ENCODE peak calls at places on chromosomes 7 and 10, in four cellular contexts. Y, W, M and L are unnamed samples.
A peak's percentile ranks its signal among the peaks of the same experiment; 100 is the strongest.

GRCh38 chr10:116385994-116386809 is 41.4 kb upstream of the PNLIPRP3 start:
- DNase-seq in Y (peak; percentile 36), W (no peak), M (no peak), L (no peak)

GRCh38 chr7:102892631-102893278 is 20.0 kb upstream of the LRRC17 start:
- DNase-seq in M (no peak), Y (no peak), W (no peak), L (no peak)

GRCh38 chr7:36348256-36348655 is 41.4 kb upstream of the ANLN start:
- DNase-seq in W (no peak), M (no peak), Y (no peak), L (no peak)

GRCh38 chr7:159098424-159098786 is 46.3 kb downstream of the VIPR2 start:
- DNase-seq in W (peak; percentile 6), Y (no peak), M (no peak), L (no peak)

GRCh38 chr10:93071674-93072224 is 1.9 kb upstream of the CYP26A1 start:
- DNase-seq in M (no peak), Y (no peak), W (no peak), L (no peak)

GRCh38 chr7:74387606-74388005 is 66.1 kb upstream of the GTF2IRD1 start:
- DNase-seq in W (no peak), Y (no peak), M (no peak), L (no peak)

GRCh38 chr7:87220734-87221215 is 1.2 kb upstream of the TMEM243 start:
- DNase-seq in Y (no peak), M (peak; percentile 18), W (peak; percentile 9), L (no peak)

GRCh38 chr7:483656-484364 is 35.8 kb downstream of the PDGFA start:
- DNase-seq in M (no peak), Y (no peak), W (no peak), L (no peak)

GRCh38 chr7:158802535-158803199 is 26.6 kb downstream of the ESYT2 start:
- DNase-seq in M (no peak), W (no peak), Y (no peak), L (no peak)

GRCh38 chr7:11373546-11374142 is 400.0 kb downstream of the PHF14 start:
- DNase-seq in M (no peak), W (no peak), Y (no peak), L (no peak)

GRCh38 chr7:87016606-87017005 is 42.8 kb downstream of the ELAPOR2 start:
- DNase-seq in Y (no peak), W (no peak), M (no peak), L (no peak)

GRCh38 chr10:44935961-44936285 is 23.7 kb upstream of the RASSF4 start:
- DNase-seq in W (no peak), M (no peak), Y (no peak), L (no peak)

GRCh38 chr7:106450716-106451115 is 165.9 kb upstream of the NAMPT start:
- DNase-seq in M (no peak), W (no peak), Y (no peak), L (no peak)

GRCh38 chr10:114347791-114348190 is 56.5 kb downstream of the AFAP1L2 start:
- DNase-seq in M (no peak), W (no peak), Y (no peak), L (no peak)

GRCh38 chr7:141558544-141559183 is 7.5 kb downstream of the AGK start:
- DNase-seq in W (no peak), M (no peak), Y (no peak), L (no peak)

GRCh38 chr7:2930310-2931033 is 86.4 kb upstream of the GNA12 start:
- DNase-seq in M (no peak), W (no peak), Y (no peak), L (no peak)

GRCh38 chr7:99469381-99470065 is 3.2 kb upstream of the ZNF789 start:
- DNase-seq in M (no peak), W (no peak), Y (no peak), L (no peak)

GRCh38 chr10:62052276-62052675 is 150.8 kb downstream of the ARID5B start:
- DNase-seq in Y (no peak), M (no peak), W (no peak), L (peak; percentile 89)

GRCh38 chr10:31129261-31129660 is 97.6 kb upstream of the ZNF438 start:
- DNase-seq in W (peak; percentile 64), Y (no peak), M (peak; percentile 61), L (no peak)

GRCh38 chr10:44865289-44865671 is 45.9 kb upstream of the TMEM72 start:
- DNase-seq in M (no peak), W (peak; percentile 44), Y (no peak), L (peak; percentile 51)

GRCh38 chr10:95789928-95790327 is 34.0 kb downstream of the ENTPD1 start:
- DNase-seq in M (no peak), Y (no peak), W (no peak), L (no peak)

GRCh38 chr10:130587718-130588117 is 451.5 kb downstream of the GLRX3 start:
- DNase-seq in W (no peak), M (no peak), Y (no peak), L (no peak)
- H3K4me3 ChIP-seq in W (no peak overlapping the region), M (no peak overlapping the region), Y (no peak overlapping the region), L (no peak overlapping the region)

GRCh38 chr10:1061930-1062769 is 6.0 kb downstream of the WDR37 start:
- DNase-seq in M (no peak), W (no peak), Y (no peak), L (no peak)
- H3K4me1 ChIP-seq in M (peaks cover 3% of the 10 kb centered on the region), W (peaks cover 48% of the 10 kb centered on the region), Y (peaks cover 2% of the 10 kb centered on the region), L (peaks cover 35% of the 10 kb centered on the region)

GRCh38 chr7:94394058-94394398 is 667 bp upstream of the COL1A2 start:
- DNase-seq in M (peak; percentile 62), W (no peak), Y (no peak), L (no peak)

GRCh38 chr7:94389381-94389780 is 5.3 kb upstream of the COL1A2 start:
- DNase-seq in W (no peak), Y (no peak), M (no peak), L (no peak)

GRCh38 chr7:94393251-94393758 is 1.4 kb upstream of the COL1A2 start:
- DNase-seq in Y (peak; percentile 33), W (peak; percentile 36), M (peak; percentile 57), L (no peak)

GRCh38 chr7:94392391-94392782 is 2.3 kb upstream of the COL1A2 start:
- DNase-seq in W (no peak), M (no peak), Y (no peak), L (no peak)

DNA sequence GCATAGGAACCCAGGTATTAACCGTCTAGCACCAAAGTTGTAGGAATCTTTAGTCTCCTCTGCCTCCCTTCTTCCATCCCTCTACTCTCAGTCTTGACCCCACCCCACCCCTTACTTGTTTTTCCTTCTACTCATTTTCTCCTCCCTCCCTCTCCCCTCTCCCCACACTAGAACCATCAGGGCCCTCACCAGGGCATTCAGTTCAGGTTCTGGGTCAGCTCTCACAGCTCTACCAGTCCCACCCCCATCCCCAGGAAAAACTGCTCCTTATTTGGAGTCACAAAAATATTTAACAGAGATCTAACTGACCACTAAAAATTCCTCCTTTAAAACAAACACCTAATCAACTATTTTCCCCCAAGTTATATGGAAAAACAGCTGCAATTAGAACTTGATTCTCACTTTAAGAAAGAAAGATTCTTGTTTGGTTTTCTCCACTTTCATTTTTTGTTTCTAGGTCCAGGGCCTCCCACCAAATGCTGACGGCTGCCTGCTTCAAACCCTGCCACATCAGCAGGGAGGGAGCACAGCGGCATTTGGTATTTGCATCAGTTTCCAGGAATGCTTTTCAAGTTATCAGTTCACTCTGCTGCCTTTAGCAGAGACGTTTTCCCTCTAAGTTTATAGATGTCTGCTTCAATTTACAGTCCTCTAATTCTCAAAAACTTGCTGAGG is 2.8 kb upstream of the COL1A2 start:
- DNase-seq in W (peak; percentile 56), M (peak; percentile 48), Y (no peak), L (no peak)
- H3K4me3 ChIP-seq in W (no peak overlapping the region), M (no peak overlapping the region), Y (no peak overlapping the region), L (no peak overlapping the region)

GRCh38 chr7:70738486-70738885 is 393.5 kb upstream of the GALNT17 start:
- DNase-seq in Y (no peak), W (no peak), M (no peak), L (no peak)
- H3K4me1 ChIP-seq in Y (peaks cover 5% of the 10 kb centered on the region), W (peaks cover 40% of the 10 kb centered on the region), M (peaks cover 12% of the 10 kb centered on the region), L (peaks cover 59% of the 10 kb centered on the region)

GRCh38 chr10:11700539-11700938 is 41.6 kb upstream of the ECHDC3 start:
- DNase-seq in M (no peak), Y (no peak), W (no peak), L (no peak)

GRCh38 chr10:11701451-11702095 is 40.6 kb upstream of the ECHDC3 start:
- DNase-seq in W (no peak), M (no peak), Y (no peak), L (no peak)

GRCh38 chr10:11698691-11699545 is 43.3 kb upstream of the ECHDC3 start:
- DNase-seq in M (peak; percentile 35), W (no peak), Y (no peak), L (no peak)

GRCh38 chr10:11697718-11698527 is 44.3 kb upstream of the ECHDC3 start:
- DNase-seq in M (no peak), Y (no peak), W (no peak), L (no peak)

DNA sequence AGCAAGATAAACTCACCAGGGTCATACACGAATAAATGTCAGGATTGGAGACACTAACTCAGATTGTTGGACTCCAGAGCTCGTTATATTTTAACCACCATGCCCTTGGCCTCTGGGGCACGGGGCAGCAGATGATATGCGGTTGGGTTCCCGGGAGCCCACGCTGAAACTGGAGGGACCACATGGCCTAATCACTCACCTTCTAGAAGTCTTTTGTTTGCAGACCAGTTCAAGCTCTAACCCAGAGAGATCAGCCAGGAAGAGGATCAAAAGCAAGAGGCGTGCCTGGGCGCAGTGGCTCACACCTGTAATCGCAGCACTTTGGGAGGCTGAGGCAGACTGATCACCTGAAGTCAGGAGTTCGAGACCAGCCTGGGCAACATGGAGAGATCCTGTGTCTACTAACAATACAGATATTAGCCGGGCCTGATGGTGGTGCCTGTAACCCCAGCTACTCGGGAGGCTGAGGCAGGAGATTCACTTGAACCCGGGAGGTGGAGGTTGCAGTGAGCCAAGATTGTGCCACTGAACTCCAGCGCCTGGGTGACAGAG is 42.6 kb upstream of the ECHDC3 start:
- DNase-seq in W (no peak), M (no peak), Y (no peak), L (no peak)
- H3K4me3 ChIP-seq in W (no peak overlapping the region), M (no peak overlapping the region), Y (no peak overlapping the region), L (no peak overlapping the region)